ENCODE peak calls at places on chromosomes 16 and 17, in seven cellular contexts. J is left ventricle myocardium inferior, M is right lobe of liver, T is tibial nerve, X is cardiac muscle cell, Q is progenitor cell of endocrine pancreas, H is pancreas. N is an unnamed sample.

GRCh38 chr17:19237389-19238166 is 412 bp downstream of the EPN2 start:
- DNase-seq in J (peak; percentile 37), M (peak; percentile 65), T (peak; percentile 17), X (peak; percentile 52), Q (peak; percentile 39), H (peak; percentile 69), N (peak; percentile 21)

GRCh38 chr17:62862251-62862650 is 54.1 kb upstream of the MARCHF10 start:
- DNase-seq in J (no peak), M (no peak), T (no peak), X (no peak), Q (no peak), H (no peak), N (no peak)

GRCh38 chr17:60174035-60174434 is 24.3 kb downstream of the CA4 start:
- DNase-seq in J (no peak), M (no peak), T (no peak), X (no peak), Q (no peak), H (no peak), N (no peak)

GRCh38 chr16:84924339-84925091 is 86.8 kb downstream of the ZDHHC7 start:
- DNase-seq in J (peak; percentile 76), M (peak; percentile 50), T (peak; percentile 74), X (no peak), Q (no peak), H (no peak), N (no peak)

GRCh38 chr17:34645636-34646035 is 66.3 kb downstream of the TMEM132E start:
- DNase-seq in J (no peak), M (no peak), T (no peak), X (peak; percentile 66), Q (no peak), H (no peak), N (no peak)

GRCh38 chr17:78125138-78125913 is 3.2 kb downstream of the TMC6 start:
- DNase-seq in J (no peak), M (peak; percentile 24), T (no peak), X (no peak), Q (no peak), H (no peak), N (no peak)

GRCh38 chr16:55944377-55944802 is 69.2 kb upstream of the CES5A start:
- DNase-seq in J (peak; percentile 61), M (peak; percentile 45), T (peak; percentile 52), X (peak; percentile 78), Q (peak; percentile 65), H (peak; percentile 58), N (peak; percentile 42)

GRCh38 chr17:19724501-19725420 is 8.4 kb upstream of the SLC47A2 start:
- DNase-seq in J (peak; percentile 62), M (peak; percentile 73), T (peak; percentile 48), X (no peak), Q (no peak), H (peak; percentile 47), N (no peak)

GRCh38 chr17:42290577-42290976 is 2.3 kb downstream of the STAT5A start:
- DNase-seq in J (no peak), M (no peak), T (no peak), X (no peak), Q (no peak), H (no peak), N (no peak)

GRCh38 chr16:82874251-82874650 is 247.5 kb downstream of the CDH13 start:
- DNase-seq in J (no peak), M (no peak), T (no peak), X (no peak), Q (no peak), H (no peak), N (no peak)

GRCh38 chr17:72199256-72199655 is 78.4 kb downstream of the SOX9 start:
- DNase-seq in J (no peak), M (no peak), T (no peak), X (no peak), Q (no peak), H (no peak), N (no peak)

GRCh38 chr16:974606-975312 is 4.0 kb upstream of the LMF1 start:
- DNase-seq in J (no peak), M (peak; percentile 23), T (no peak), X (peak; percentile 75), Q (no peak), H (no peak), N (no peak)

GRCh38 chr17:34499576-34499975 is 79.8 kb upstream of the TMEM132E start:
- DNase-seq in J (no peak), M (no peak), T (no peak), X (peak; percentile 80), Q (no peak), H (no peak), N (no peak)

GRCh38 chr17:46942441-46943217 is 19.7 kb downstream of the GOSR2 start:
- DNase-seq in J (peak; percentile 62), M (peak; percentile 68), T (no peak), X (peak; percentile 78), Q (peak; percentile 55), H (peak; percentile 67), N (peak; percentile 37)

GRCh38 chr17:82449136-82449882 is 1.2 kb downstream of the CYBC1 start:
- DNase-seq in J (no peak), M (peak; percentile 39), T (no peak), X (no peak), Q (no peak), H (no peak), N (no peak)
- TF ChIP-seq CTCF in J (no peak), M (no peak), T (no peak), X (no peak), Q (no peak), H (no peak), N (no peak)

GRCh38 chr17:50634123-50634914 is at the start of gene ABCC3:
- DNase-seq in J (peak; percentile 30), M (peak; percentile 82), T (no peak), X (peak; percentile 28), Q (no peak), H (peak; percentile 85), N (no peak)

GRCh38 chr17:50631908-50632571 is 2.6 kb upstream of the ABCC3 start:
- DNase-seq in J (no peak), M (peak; percentile 3), T (no peak), X (no peak), Q (no peak), H (peak; percentile 6), N (no peak)

GRCh38 chr17:50632637-50633036 is 2.0 kb upstream of the ABCC3 start:
- DNase-seq in J (no peak), M (peak; percentile 2), T (no peak), X (no peak), Q (no peak), H (peak; percentile 17), N (no peak)

GRCh38 chr17:50634915-50635719 is 436 bp downstream of the ABCC3 start:
- DNase-seq in J (no peak), M (peak; percentile 26), T (no peak), X (peak; percentile 22), Q (no peak), H (peak; percentile 61), N (no peak)

DNA sequence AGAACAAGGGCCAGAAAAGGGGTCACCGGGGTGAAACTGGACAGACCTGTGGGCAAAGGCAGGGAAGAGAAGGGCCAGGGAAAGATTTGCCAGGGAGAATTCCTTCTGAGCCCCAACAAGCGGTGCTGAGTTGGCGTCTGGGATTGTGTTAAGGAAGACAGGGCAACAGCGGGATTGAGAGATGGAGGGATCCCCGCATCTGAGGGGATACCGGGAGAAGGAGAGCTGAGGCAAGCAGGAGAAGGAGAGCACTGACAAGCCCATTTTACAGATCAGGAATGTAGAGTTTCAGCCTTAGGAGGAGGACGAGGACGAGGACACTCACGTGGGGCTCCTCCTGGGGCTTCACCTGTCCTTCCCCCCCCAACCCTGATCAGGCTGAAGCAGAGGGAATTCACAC is 998 bp upstream of the ABCC3 start:
- DNase-seq in J (no peak), M (peak; percentile 9), T (no peak), X (no peak), Q (no peak), H (peak; percentile 9), N (no peak)
- TF ChIP-seq CTCF in J (no peak), M (no peak), T (no peak), X (no peak), Q (no peak), H (no peak), N (no peak)

GRCh38 chr17:53032861-53033271 is 789.9 kb upstream of the KIF2B start:
- DNase-seq in J (no peak), M (no peak), T (no peak), X (peak; percentile 94), Q (peak; percentile 30), H (no peak), N (no peak)
- TF ChIP-seq CTCF in J (no peak), M (peak; percentile 31), T (no peak), X (peak; percentile 60), Q (peak; percentile 80), H (peak; percentile 17), N (no peak)

GRCh38 chr16:27640277-27640600 is 90.3 kb downstream of the KATNIP start:
- DNase-seq in J (no peak), M (no peak), T (no peak), X (no peak), Q (no peak), H (no peak), N (no peak)

GRCh38 chr16:27641260-27641659 is 91.3 kb downstream of the KATNIP start:
- DNase-seq in J (no peak), M (no peak), T (no peak), X (no peak), Q (no peak), H (no peak), N (no peak)

GRCh38 chr16:27644165-27644564 is 94.2 kb downstream of the KATNIP start:
- DNase-seq in J (no peak), M (no peak), T (no peak), X (no peak), Q (no peak), H (no peak), N (no peak)

GRCh38 chr16:27639588-27640276 is 89.8 kb downstream of the KATNIP start:
- DNase-seq in J (no peak), M (no peak), T (no peak), X (peak; percentile 72), Q (peak; percentile 15), H (no peak), N (no peak)

DNA sequence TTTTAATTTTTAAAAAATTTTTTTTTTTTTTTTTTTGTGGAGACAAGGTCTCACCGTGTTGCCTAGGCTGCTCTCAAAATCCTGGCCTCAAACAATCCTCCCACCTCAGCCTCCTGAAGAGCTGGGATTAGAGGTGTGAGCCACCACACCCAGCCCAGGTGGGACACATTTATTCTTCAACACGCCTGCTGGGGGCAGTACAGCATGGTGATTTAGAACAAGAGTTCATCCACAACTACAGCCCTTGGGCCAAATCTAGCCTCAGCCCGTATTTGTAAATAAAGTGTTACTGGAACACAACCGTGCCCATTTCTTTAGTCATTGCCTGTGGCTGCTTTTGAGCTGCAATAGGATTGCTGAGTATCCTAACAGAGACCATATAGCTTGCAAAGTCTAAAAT is 92.8 kb downstream of the KATNIP start:
- DNase-seq in J (no peak), M (no peak), T (no peak), X (no peak), Q (no peak), H (no peak), N (no peak)
- TF ChIP-seq CTCF in J (peak; percentile 39), M (no peak), T (no peak), X (peak; percentile 20), Q (no peak), H (no peak), N (no peak)

GRCh38 chr17:30969989-30970680 is 704 bp upstream of the RNF135 start:
- DNase-seq in J (no peak), M (no peak), T (no peak), X (no peak), Q (no peak), H (no peak), N (no peak)
- TF ChIP-seq CTCF in J (no peak), M (no peak), T (no peak), X (no peak), Q (no peak), H (no peak), N (no peak)

N was measured in omental fat pad.